ENCODE peak calls at places on chromosomes 4 and X, in eight cellular contexts. U, H, V, G, D, P, N and X are unnamed samples.
A peak's percentile ranks its signal among the peaks of the same experiment; 100 is the strongest.

GRCh38 chr4:184807261-184807660 is 18.5 kb downstream of the ACSL1 start:
- DNase-seq in U (no peak), H (no peak), V (no peak), G (no peak), D (no peak), P (no peak), N (no peak), X (no peak)

GRCh38 chrX:115650916-115651315 is 89.9 kb downstream of the PLS3 start:
- DNase-seq in U (no peak), H (no peak), V (no peak), G (peak; percentile 57), D (peak; percentile 71), P (no peak), N (peak; percentile 50), X (peak; percentile 19)

GRCh38 chrX:152412105-152412504 is 39.0 kb downstream of the GABRA3 start:
- DNase-seq in U (no peak), H (no peak), V (no peak), G (no peak), D (no peak), P (no peak), N (no peak), X (no peak)

GRCh38 chrX:65035451-65035779 is 59.2 kb upstream of the ZC4H2 start:
- DNase-seq in U (no peak), H (no peak), V (no peak), G (no peak), D (no peak), P (no peak), N (peak; percentile 21), X (no peak)

GRCh38 chr4:163166041-163166579 is 580 bp downstream of the NAF1 start:
- DNase-seq in U (peak; percentile 53), H (no peak), V (peak; percentile 69), G (peak; percentile 37), D (peak; percentile 60), P (peak; percentile 63), N (peak; percentile 40), X (peak; percentile 75)

GRCh38 chr4:150096625-150097024 is 18.4 kb downstream of the DCLK2 start:
- DNase-seq in U (no peak), H (no peak), V (no peak), G (no peak), D (no peak), P (no peak), N (no peak), X (no peak)

GRCh38 chr4:92599044-92599443 is 295.3 kb downstream of the GRID2 start:
- DNase-seq in U (no peak), H (no peak), V (no peak), G (no peak), D (no peak), P (no peak), N (peak; percentile 36), X (no peak)

GRCh38 chr4:13829457-13829856 is 201.9 kb upstream of the BOD1L1 start:
- DNase-seq in U (no peak), H (no peak), V (no peak), G (no peak), D (no peak), P (no peak), N (no peak), X (no peak)

GRCh38 chr4:2962614-2963184 is 507 bp downstream of the NOP14 start:
- DNase-seq in U (no peak), H (peak; percentile 3), V (peak; percentile 68), G (peak; percentile 47), D (peak; percentile 66), P (no peak), N (peak; percentile 60), X (peak; percentile 57)

GRCh38 chrX:124211312-124211942 is 121.0 kb upstream of the TEX13D start:
- DNase-seq in U (no peak), H (no peak), V (no peak), G (no peak), D (no peak), P (no peak), N (peak; percentile 20), X (no peak)

GRCh38 chr4:105978684-105979296 is 83.5 kb downstream of the NPNT start:
- DNase-seq in U (no peak), H (peak; percentile 23), V (no peak), G (no peak), D (no peak), P (no peak), N (peak; percentile 80), X (no peak)

GRCh38 chr4:113637823-113638691 is 123.5 kb downstream of the CAMK2D start:
- DNase-seq in U (no peak), H (no peak), V (no peak), G (no peak), D (no peak), P (no peak), N (no peak), X (no peak)

GRCh38 chr4:40809058-40809457 is 59.3 kb downstream of the NSUN7 start:
- DNase-seq in U (no peak), H (no peak), V (no peak), G (no peak), D (no peak), P (no peak), N (no peak), X (no peak)

GRCh38 chr4:165294907-165295306 is 32.6 kb upstream of the MSMO1 start:
- DNase-seq in U (peak; percentile 65), H (no peak), V (no peak), G (no peak), D (no peak), P (no peak), N (no peak), X (peak; percentile 15)

GRCh38 chrX:13376857-13377441 is 57.1 kb upstream of the ATXN3L start:
- DNase-seq in U (no peak), H (peak; percentile 91), V (no peak), G (no peak), D (no peak), P (no peak), N (peak; percentile 96), X (peak; percentile 24)

GRCh38 chr4:76449362-76449767 is 14.3 kb downstream of the SHROOM3 start:
- DNase-seq in U (no peak), H (no peak), V (no peak), G (no peak), D (no peak), P (no peak), N (peak; percentile 36), X (no peak)

GRCh38 chrX:25558137-25558536 is 542.4 kb upstream of the ARX start:
- DNase-seq in U (no peak), H (no peak), V (no peak), G (no peak), D (no peak), P (no peak), N (no peak), X (no peak)

GRCh38 chr4:119971763-119972162 is 94.9 kb downstream of the MAD2L1 start:
- DNase-seq in U (no peak), H (no peak), V (no peak), G (no peak), D (no peak), P (no peak), N (no peak), X (no peak)

GRCh38 chr4:154078504-154079350 is 289.8 kb upstream of the SFRP2 start:
- DNase-seq in U (no peak), H (no peak), V (no peak), G (no peak), D (no peak), P (no peak), N (no peak), X (no peak)

GRCh38 chr4:165626316-165626715 is 246.7 kb upstream of the TLL1 start:
- DNase-seq in U (no peak), H (no peak), V (no peak), G (no peak), D (no peak), P (no peak), N (peak; percentile 90), X (no peak)

GRCh38 chr4:69044247-69044646 is 52.0 kb upstream of the UGT2B7 start:
- DNase-seq in U (no peak), H (no peak), V (no peak), G (no peak), D (no peak), P (no peak), N (peak; percentile 13), X (no peak)

GRCh38 chr4:173151496-173151895 is 17.1 kb upstream of the GALNT7 start:
- DNase-seq in U (no peak), H (no peak), V (no peak), G (no peak), D (no peak), P (no peak), N (no peak), X (no peak)
- TF ChIP-seq CTCF in U (no peak), H (no peak), V (no peak), G (no peak), D (no peak), P (no peak), N (no peak), X (no peak)

GRCh38 chr4:109574443-109574850 is 14.4 kb downstream of the MCUB start:
- DNase-seq in U (no peak), H (no peak), V (no peak), G (no peak), D (no peak), P (no peak), N (peak; percentile 51), X (no peak)
- TF ChIP-seq CTCF in U (no peak), H (peak; percentile 9), V (peak; percentile 32), G (no peak), D (peak; percentile 33), P (peak; percentile 59), N (peak; percentile 51), X (no peak)

GRCh38 chrX:107851215-107851614 is 25.5 kb downstream of the MID2 start:
- DNase-seq in U (no peak), H (no peak), V (no peak), G (no peak), D (no peak), P (no peak), N (peak; percentile 50), X (no peak)

GRCh38 chrX:107845625-107846024 is 20.0 kb downstream of the MID2 start:
- DNase-seq in U (no peak), H (no peak), V (no peak), G (no peak), D (no peak), P (no peak), N (no peak), X (no peak)

DNA sequence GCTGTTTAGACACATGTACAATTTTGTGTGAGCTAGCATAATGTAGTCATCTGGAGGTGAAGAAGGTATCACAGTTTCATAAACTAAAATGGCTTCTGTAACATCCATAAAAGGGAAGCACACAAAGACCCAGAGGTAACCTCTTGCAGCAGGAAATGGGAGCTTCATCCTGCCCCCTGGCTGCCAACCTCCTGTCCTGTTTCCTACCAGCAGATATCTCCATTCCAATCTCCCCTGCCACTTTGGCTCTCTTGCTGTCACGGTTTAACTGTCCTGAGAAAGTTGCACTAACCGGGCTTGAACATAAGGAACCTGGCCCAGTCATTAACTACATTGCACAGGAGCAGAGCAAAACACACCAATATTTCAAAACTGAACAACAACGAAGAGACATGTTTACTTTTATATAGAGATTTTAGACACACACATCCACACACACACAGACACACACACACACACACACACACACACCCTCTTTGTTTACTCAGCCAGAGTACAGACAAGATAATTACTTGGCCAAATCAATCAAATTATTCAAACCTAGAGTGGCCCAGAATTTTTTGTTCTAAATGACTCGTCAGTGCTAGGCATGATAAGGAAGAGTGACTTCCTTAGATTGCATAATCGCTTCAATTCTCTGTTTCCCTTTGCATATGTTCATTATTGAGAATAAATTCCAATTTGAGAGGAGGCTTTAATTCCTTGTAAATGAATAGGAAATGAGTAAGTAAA is 24.2 kb downstream of the MID2 start:
- DNase-seq in U (no peak), H (no peak), V (no peak), G (no peak), D (peak; percentile 54), P (no peak), N (no peak), X (no peak)
- TF ChIP-seq CTCF in U (no peak), H (no peak), V (peak; percentile 23), G (no peak), D (peak; percentile 50), P (peak; percentile 32), N (peak; percentile 12), X (no peak)

GRCh38 chrX:32483534-32484136 is 727.7 kb downstream of the DMD start:
- DNase-seq in U (no peak), H (no peak), V (no peak), G (no peak), D (no peak), P (no peak), N (peak; percentile 1), X (no peak)
- TF ChIP-seq CTCF in U (peak; percentile 23), H (no peak), V (no peak), G (peak; percentile 76), D (peak; percentile 68), P (peak; percentile 40), N (peak; percentile 14), X (no peak)